ENCODE peak calls at places on chromosomes 3 and 15, in four cellular contexts. W, A, H and D are unnamed samples.

GRCh38 chr3:63232764-63233396 is 45.2 kb upstream of the SYNPR start:
- DNase-seq in W (no peak), A (no peak), H (no peak), D (no peak)

GRCh38 chr3:190877925-190878324 is 15.4 kb upstream of the GMNC start:
- DNase-seq in W (no peak), A (no peak), H (peak), D (no peak)

GRCh38 chr15:66008920-66009572 is 139.8 kb downstream of the RAB11A start:
- DNase-seq in W (no peak), A (no peak), H (no peak), D (no peak)

GRCh38 chr3:64728994-64729393 is 41.2 kb upstream of the ADAMTS9 start:
- DNase-seq in W (no peak), A (no peak), H (no peak), D (no peak)

GRCh38 chr3:193978446-193978845 is 157.5 kb upstream of the HES1 start:
- DNase-seq in W (no peak), A (no peak), H (no peak), D (no peak)

GRCh38 chr15:27017168-27017809 is 46.3 kb downstream of the GABRG3 start:
- DNase-seq in W (no peak), A (no peak), H (peak), D (peak)

GRCh38 chr15:91589360-91589759 is 264.1 kb upstream of the SLCO3A1 start:
- DNase-seq in W (no peak), A (no peak), H (no peak), D (no peak)

GRCh38 chr3:190424478-190425439 is 24.9 kb downstream of the TMEM207 start:
- DNase-seq in W (peak), A (no peak), H (peak), D (no peak)

GRCh38 chr3:52319921-52320595 is 3.9 kb downstream of the DNAH1 start:
- DNase-seq in W (no peak), A (no peak), H (no peak), D (no peak)

GRCh38 chr15:100972975-100973350 is 53.8 kb downstream of the LRRK1 start:
- DNase-seq in W (no peak), A (no peak), H (no peak), D (no peak)

GRCh38 chr15:76333720-76334437 is 2.7 kb upstream of the ISL2 start:
- DNase-seq in W (no peak), A (no peak), H (peak), D (no peak)

GRCh38 chr3:47910777-47911440 is 105.3 kb downstream of the MAP4 start:
- DNase-seq in W (no peak), A (no peak), H (no peak), D (no peak)

GRCh38 chr3:156396851-156397250 is 158.1 kb downstream of the SSR3 start:
- DNase-seq in W (no peak), A (no peak), H (no peak), D (no peak)

GRCh38 chr3:166455724-166456123 is 618.5 kb upstream of the BCHE start:
- DNase-seq in W (no peak), A (no peak), H (no peak), D (no peak)

GRCh38 chr15:90211440-90212168 is 10.5 kb downstream of the SEMA4B start:
- DNase-seq in W (no peak), A (no peak), H (no peak), D (no peak)

GRCh38 chr15:69414702-69415161 is 583 bp downstream of the KIF23 start:
- DNase-seq in W (no peak), A (no peak), H (peak), D (no peak)

GRCh38 chr3:143484851-143485512 is 363.3 kb downstream of the SLC9A9 start:
- DNase-seq in W (no peak), A (no peak), H (no peak), D (no peak)

GRCh38 chr3:104031598-104031997 is 1335.1 kb upstream of the ALCAM start:
- DNase-seq in W (no peak), A (no peak), H (no peak), D (no peak)

GRCh38 chr15:63892794-63893441 is 59.2 kb upstream of the HERC1 start:
- DNase-seq in W (no peak), A (no peak), H (no peak), D (no peak)

GRCh38 chr15:80549191-80549590 is 145.0 kb downstream of the ARNT2 start:
- DNase-seq in W (no peak), A (no peak), H (no peak), D (no peak)

GRCh38 chr3:65968996-65969395 is 69.7 kb downstream of the MAGI1 start:
- DNase-seq in W (no peak), A (no peak), H (no peak), D (no peak)

GRCh38 chr3:43522702-43523362 is 99.0 kb downstream of the ANO10 start:
- DNase-seq in W (no peak), A (no peak), H (no peak), D (no peak)

GRCh38 chr15:52796228-52796521 is 6.0 kb upstream of the ONECUT1 start:
- DNase-seq in W (no peak), A (no peak), H (no peak), D (no peak)

GRCh38 chr3:171860830-171861535 is 17.8 kb downstream of the TMEM212 start:
- DNase-seq in W (no peak), A (no peak), H (no peak), D (no peak)

GRCh38 chr15:91866971-91867372 is 13.5 kb downstream of the SLCO3A1 start:
- DNase-seq in W (no peak), A (no peak), H (no peak), D (no peak)

GRCh38 chr15:50997371-50998051 is 89.0 kb downstream of the AP4E1 start:
- DNase-seq in W (no peak), A (no peak), H (no peak), D (no peak)

GRCh38 chr3:31704651-31705179 is 172.0 kb downstream of the STT3B start:
- DNase-seq in W (no peak), A (no peak), H (no peak), D (no peak)

GRCh38 chr3:166902374-166902773 is 477.7 kb downstream of the ZBBX start:
- DNase-seq in W (no peak), A (no peak), H (no peak), D (no peak)

GRCh38 chr15:41713047-41713446 is 52.8 kb downstream of the MGA start:
- DNase-seq in W (no peak), A (no peak), H (no peak), D (no peak)

GRCh38 chr15:23497710-23498111 is 50.7 kb upstream of the GOLGA6L2 start:
- DNase-seq in W (no peak), A (no peak), H (no peak), D (peak)

GRCh38 chr3:166390303-166390702 is 553.1 kb upstream of the BCHE start:
- DNase-seq in W (no peak), A (no peak), H (no peak), D (no peak)

GRCh38 chr3:97990624-97991277 is 18.5 kb upstream of the RIOX2 start:
- DNase-seq in W (no peak), A (no peak), H (no peak), D (no peak)

GRCh38 chr3:110744723-110745122 is 326.9 kb upstream of the NECTIN3 start:
- DNase-seq in W (no peak), A (no peak), H (no peak), D (no peak)